ENCODE peak calls at places on chromosomes 13 and 19, in four cellular contexts. Q is psoas muscle, T is ascending aorta, E is lower lobe of right lung. G is an unnamed sample.

GRCh38 chr13:97335488-97336134 is 98.4 kb upstream of the RAP2A start:
- DNase-seq in T (no peak), Q (no peak), E (no peak), G (no peak)

GRCh38 chr19:44892932-44893331 is 1.9 kb downstream of the TOMM40 start:
- DNase-seq in Q (no peak), E (no peak), T (no peak), G (no peak)

GRCh38 chr13:96780105-96780504 is 214.2 kb downstream of the OXGR1 start:
- DNase-seq in Q (no peak), E (no peak), T (no peak), G (no peak)

GRCh38 chr13:58397596-58398387 is 766.2 kb downstream of the PCDH17 start:
- DNase-seq in Q (no peak), E (no peak), T (no peak), G (peak; percentile 86)

GRCh38 chr13:101514695-101515275 is 62.3 kb downstream of the ITGBL1 start:
- DNase-seq in T (no peak), E (no peak), Q (no peak), G (no peak)

GRCh38 chr13:33483471-33483870 is 197.9 kb upstream of the STARD13 start:
- DNase-seq in T (no peak), E (no peak), Q (no peak), G (no peak)

GRCh38 chr19:39810424-39810823 is 23.5 kb downstream of the DYRK1B start:
- DNase-seq in E (no peak), T (no peak), Q (no peak), G (no peak)

GRCh38 chr19:38718747-38719543 is 25.3 kb downstream of the CAPN12 start:
- DNase-seq in E (peak; percentile 67), Q (peak; percentile 55), T (no peak), G (peak; percentile 72)

GRCh38 chr13:39148513-39148961 is 110.3 kb downstream of the NHLRC3 start:
- DNase-seq in T (no peak), Q (no peak), E (no peak), G (no peak)

GRCh38 chr13:42271337-42272114 is 426 bp upstream of the AKAP11 start:
- DNase-seq in Q (peak; percentile 91), E (peak; percentile 95), T (peak; percentile 88), G (peak; percentile 96)

DNA sequence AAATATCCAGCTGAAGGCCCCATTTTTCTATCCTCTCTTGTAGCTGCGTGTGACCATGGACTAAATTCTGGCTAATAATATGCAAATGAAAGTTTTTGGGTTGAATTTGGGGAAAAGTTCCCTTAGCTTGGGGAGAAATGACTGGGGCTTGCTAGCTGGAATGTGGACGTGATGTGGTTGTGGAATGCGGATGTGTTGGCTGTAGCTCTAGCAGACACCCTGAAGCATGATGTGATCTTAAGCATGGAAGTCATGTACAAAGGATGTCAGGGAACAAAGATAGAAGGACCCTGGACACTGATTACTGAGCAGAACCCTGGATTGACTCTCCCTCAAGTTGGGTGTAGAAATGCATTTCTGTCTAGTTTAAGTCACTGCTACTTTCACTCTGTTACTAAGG is 25.4 kb upstream of the SCEL start:
- DNase-seq in Q (no peak), E (no peak), T (no peak), G (no peak)
- H3K4me3 ChIP-seq in Q (no peak overlapping the region), E (no peak overlapping the region), T (no peak overlapping the region), G (no peak overlapping the region)

DNA sequence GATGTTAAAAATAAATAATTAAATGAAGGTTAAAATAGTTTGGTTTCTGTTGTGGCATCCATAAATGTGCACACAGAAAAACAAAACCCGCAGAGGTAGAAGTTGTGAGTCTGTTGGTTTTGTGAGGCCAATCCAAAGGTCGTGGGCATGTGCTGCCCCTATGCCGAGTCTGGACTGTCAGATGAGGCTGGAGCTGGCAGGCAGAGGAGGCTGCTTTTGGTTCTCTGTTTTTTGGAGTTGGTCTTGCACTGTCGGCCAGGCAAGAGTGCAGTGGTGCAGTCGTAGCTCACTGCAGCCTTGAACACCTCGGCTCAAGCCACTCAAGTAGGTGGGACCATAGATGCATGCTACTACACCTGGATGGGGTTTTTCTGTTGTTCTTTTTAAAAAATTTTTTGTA is 43.7 kb downstream of the TSSK6 start:
- DNase-seq in E (no peak), T (no peak), Q (no peak), G (no peak)
- H3K27ac ChIP-seq in E (no peak overlapping the region), T (no peak overlapping the region), Q (no peak overlapping the region), G (no peak overlapping the region)

DNA sequence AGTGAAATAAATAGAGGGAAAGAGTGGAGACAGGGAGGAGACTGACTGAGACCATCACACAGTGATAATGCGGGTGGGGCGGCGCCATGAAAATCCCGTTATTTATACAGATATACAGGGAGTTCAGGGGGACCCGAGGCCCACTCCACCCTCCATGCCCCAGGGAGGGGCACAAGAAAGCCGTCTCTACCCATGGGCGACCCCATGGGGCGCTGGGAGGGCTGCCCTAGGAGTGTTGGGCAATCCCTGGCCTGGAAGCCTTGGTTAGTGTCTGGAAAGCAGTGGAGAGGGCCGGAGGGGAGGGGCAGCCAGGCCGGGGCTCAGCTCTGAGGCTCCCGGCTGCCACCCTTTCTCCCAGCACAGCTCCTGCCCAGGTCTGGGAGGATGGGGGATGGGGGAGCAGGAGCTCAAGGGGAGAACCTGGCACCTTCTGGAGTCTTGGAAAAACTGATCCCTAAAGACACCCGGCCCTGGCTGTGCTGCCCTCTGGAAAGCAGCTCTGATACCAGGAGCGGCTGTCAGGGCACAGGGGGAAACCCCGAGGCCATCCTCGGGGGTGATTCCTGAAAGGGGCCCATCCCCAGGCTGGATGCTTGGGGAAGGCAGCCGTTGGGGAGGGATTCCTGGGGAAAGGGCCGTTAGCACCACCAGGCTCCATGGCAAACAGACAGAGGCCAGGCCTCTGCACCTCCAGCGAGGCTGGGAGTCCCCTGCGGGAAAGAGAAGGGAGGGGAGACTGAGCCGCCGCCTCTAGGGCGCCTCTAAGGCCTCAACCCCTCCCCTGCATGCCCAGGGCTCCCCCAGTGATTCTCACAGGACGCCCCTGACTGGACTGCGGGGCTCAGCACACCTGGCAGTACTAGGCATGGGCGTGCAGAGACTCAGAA is 3.0 kb upstream of the PRKD2 start:
- DNase-seq in Q (no peak), E (no peak), T (no peak), G (no peak)
- H3K4me1 ChIP-seq in Q (peaks cover 8% of the 10 kb centered on the region), E (peaks cover 46% of the 10 kb centered on the region), T (peaks cover 14% of the 10 kb centered on the region), G (no peaks in the 10 kb centered on the region)

GRCh38 chr19:5994407-5995165 is 16.6 kb upstream of the RANBP3 start:
- DNase-seq in E (no peak), T (no peak), Q (no peak), G (peak; percentile 40)
- H3K4me3 ChIP-seq in E (peak overlapping the region; percentile 28), T (no peak overlapping the region), Q (peak overlapping the region; percentile 30), G (no peak overlapping the region)

GRCh38 chr13:99046851-99047250 is 69.0 kb upstream of the DOCK9 start:
- DNase-seq in T (no peak), Q (no peak), E (no peak), G (no peak)

GRCh38 chr13:99053636-99054233 is 75.9 kb upstream of the DOCK9 start:
- DNase-seq in T (no peak), Q (no peak), E (no peak), G (no peak)

GRCh38 chr13:99055286-99056073 is 77.6 kb upstream of the DOCK9 start:
- DNase-seq in T (no peak), Q (no peak), E (no peak), G (no peak)

GRCh38 chr13:99051768-99052455 is 74.0 kb upstream of the DOCK9 start:
- DNase-seq in Q (no peak), E (no peak), T (no peak), G (no peak)

DNA sequence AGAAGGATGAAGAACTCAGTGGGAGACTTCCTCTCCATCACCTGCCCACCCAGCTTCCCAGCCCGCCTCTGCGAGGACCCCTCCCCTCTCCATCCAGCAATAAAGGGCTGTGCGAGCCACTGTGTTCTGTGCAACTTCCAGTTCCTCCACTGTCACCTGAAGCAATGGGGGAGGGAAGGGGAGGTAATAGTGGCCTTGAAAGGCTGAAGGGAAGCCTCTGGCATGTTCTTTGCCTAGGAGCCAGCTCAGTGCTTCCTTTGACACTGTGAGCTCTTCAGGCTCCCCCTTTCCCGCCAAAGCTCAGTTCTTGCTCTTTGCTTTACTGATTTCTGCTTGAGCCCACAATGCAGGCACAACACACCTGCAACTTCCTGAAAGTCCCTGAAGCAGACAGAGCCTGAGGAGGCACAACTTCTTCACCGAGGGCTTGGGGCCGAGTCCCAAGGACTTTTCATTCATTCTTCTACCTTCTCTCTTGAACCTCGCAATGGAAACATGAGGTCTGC is 73.2 kb upstream of the DOCK9 start:
- DNase-seq in T (no peak), E (no peak), Q (no peak), G (no peak)
- H3K27ac ChIP-seq in T (no peak overlapping the region), E (no peak overlapping the region), Q (no peak overlapping the region), G (no peak overlapping the region)

G was measured in right cardiac atrium.